ENCODE peak calls at places on chromosomes 13 and 19, in six cellular contexts. X is GM13976, B is GM04503, V is NCI-H1092 treated with DMSO at 0.1 percent for 48 hours, O is LoVo, K is ascending aorta. M is an unnamed sample.

GRCh38 chr13:26923824-26924605 is 163.4 kb upstream of the GPR12 start:
- DNase-seq in K (no peak), X (no peak), B (peak; percentile 8), V (no peak), O (no peak), M (no peak)

GRCh38 chr13:19634129-19634740 is 776 bp downstream of the MPHOSPH8 start:
- DNase-seq in K (no peak), B (peak; percentile 19), X (no peak), V (peak; percentile 40), O (no peak), M (no peak)

GRCh38 chr13:49935171-49936084 is 712 bp downstream of the SPRYD7 start:
- DNase-seq in B (no peak), K (no peak), O (peak; percentile 52), X (peak; percentile 41), V (no peak), M (peak; percentile 66)

GRCh38 chr13:42305503-42305902 is 33.6 kb downstream of the AKAP11 start:
- DNase-seq in V (no peak), O (no peak), K (no peak), B (no peak), X (no peak), M (no peak)

GRCh38 chr13:48402325-48402962 is 10.5 kb downstream of the LPAR6 start:
- DNase-seq in B (no peak), K (no peak), X (no peak), V (no peak), O (no peak), M (no peak)

GRCh38 chr19:2145831-2146241 is 5.5 kb downstream of the AP3D1 start:
- DNase-seq in X (no peak), O (no peak), V (no peak), B (no peak), K (no peak), M (no peak)

GRCh38 chr19:33486936-33487793 is 34.4 kb downstream of the PEPD start:
- DNase-seq in O (no peak), V (no peak), B (no peak), K (no peak), X (no peak), M (no peak)

GRCh38 chr13:49238621-49239020 is 9.1 kb upstream of the CDADC1 start:
- DNase-seq in X (no peak), K (no peak), B (no peak), V (no peak), O (peak; percentile 8), M (no peak)

GRCh38 chr19:634975-635652 is 1.8 kb upstream of the POLRMT start:
- DNase-seq in B (no peak), V (no peak), K (no peak), O (no peak), X (no peak), M (no peak)

GRCh38 chr13:62038214-62038613 is 622.6 kb upstream of the PCDH20 start:
- DNase-seq in B (no peak), O (no peak), X (no peak), V (no peak), K (no peak), M (no peak)

GRCh38 chr13:24286624-24287023 is 22.8 kb upstream of the C1QTNF9 start:
- DNase-seq in B (no peak), V (no peak), X (no peak), O (no peak), K (no peak), M (no peak)

GRCh38 chr19:58091251-58091995 is 6.6 kb downstream of the ZSCAN18 start:
- DNase-seq in V (no peak), K (no peak), O (no peak), X (no peak), B (no peak), M (no peak)

GRCh38 chr19:6250024-6250605 is 29.7 kb downstream of the MLLT1 start:
- DNase-seq in K (no peak), X (no peak), B (no peak), O (no peak), V (no peak), M (no peak)

GRCh38 chr19:6678690-6679109 is 8.7 kb upstream of the TNFSF14 start:
- DNase-seq in B (no peak), K (no peak), V (no peak), O (no peak), X (no peak), M (no peak)

GRCh38 chr19:19817357-19817756 is 4.2 kb downstream of the ZNF506 start:
- DNase-seq in V (no peak), K (no peak), O (no peak), B (no peak), X (no peak), M (no peak)

GRCh38 chr19:23283925-23284324 is 33.7 kb upstream of the ZNF724 start:
- DNase-seq in K (no peak), O (no peak), B (no peak), X (no peak), V (peak; percentile 10), M (peak; percentile 18)

GRCh38 chr13:41960195-41960699 is 662 bp downstream of the VWA8 start:
- DNase-seq in V (no peak), X (no peak), B (no peak), K (no peak), O (no peak), M (no peak)

GRCh38 chr13:67238277-67238859 is 8.2 kb upstream of the PCDH9 start:
- DNase-seq in V (peak; percentile 58), B (no peak), O (peak; percentile 25), X (peak; percentile 26), K (no peak), M (peak; percentile 4)

GRCh38 chr19:11383706-11384048 is 437 bp downstream of the EPOR start:
- DNase-seq in B (no peak), V (no peak), O (no peak), K (no peak), X (no peak), M (no peak)

GRCh38 chr13:111204438-111205177 is 89.5 kb downstream of the ARHGEF7 start:
- DNase-seq in K (no peak), X (no peak), V (no peak), B (no peak), O (no peak), M (no peak)

GRCh38 chr19:28504727-28505126 is 708.2 kb downstream of the UQCRFS1 start:
- DNase-seq in X (no peak), V (no peak), K (no peak), B (no peak), O (no peak), M (no peak)

GRCh38 chr19:3606690-3607289 is at the start of gene TBXA2R:
- DNase-seq in O (no peak), V (no peak), K (peak; percentile 35), B (no peak), X (peak; percentile 85), M (peak; percentile 19)

GRCh38 chr13:110466261-110466660 is 95.3 kb downstream of the RAB20 start:
- DNase-seq in V (no peak), B (no peak), O (no peak), K (no peak), X (no peak), M (no peak)

GRCh38 chr13:101942535-101943157 is 459.2 kb downstream of the FGF14 start:
- DNase-seq in K (no peak), V (peak; percentile 36), O (no peak), B (no peak), X (no peak), M (no peak)

M was measured in HCT116.